ENCODE peak calls at places on chromosomes 16 and 17, in seven cellular contexts. M is tibial nerve, E is MM.1S, J is lower leg skin, Z is aorta, F is psoas muscle, T is mesenchymal stem cell. S is an unnamed sample.

GRCh38 chr17:29590979-29591736 is 1.7 kb upstream of the GIT1 start:
- DNase-seq in M (peak; percentile 52), E (no peak), J (peak; percentile 46), Z (peak; percentile 88), F (peak; percentile 75), T (peak; percentile 63), S (no peak)

GRCh38 chr16:66382171-66382965 is 15.9 kb downstream of the CDH5 start:
- DNase-seq in M (no peak), E (no peak), J (no peak), Z (no peak), F (no peak), T (peak; percentile 93), S (no peak)

GRCh38 chr17:71724339-71724738 is 396.5 kb upstream of the SOX9 start:
- DNase-seq in M (no peak), E (no peak), J (no peak), Z (no peak), F (no peak), T (no peak), S (no peak)

GRCh38 chr16:48507346-48507745 is 102.6 kb downstream of the N4BP1 start:
- DNase-seq in M (no peak), E (no peak), J (no peak), Z (no peak), F (no peak), T (no peak), S (no peak)

GRCh38 chr17:11908711-11909146 is 88.5 kb downstream of the ZNF18 start:
- DNase-seq in M (no peak), E (no peak), J (no peak), Z (no peak), F (no peak), T (no peak), S (no peak)

GRCh38 chr16:2528161-2529060 is 2.8 kb downstream of the CEMP1 start:
- DNase-seq in M (no peak), E (no peak), J (no peak), Z (no peak), F (no peak), T (no peak), S (no peak)

GRCh38 chr17:12522743-12523181 is 142.9 kb upstream of the MYOCD start:
- DNase-seq in M (peak; percentile 6), E (no peak), J (no peak), Z (no peak), F (no peak), T (peak; percentile 90), S (peak; percentile 84)

GRCh38 chr16:1371054-1371978 is 19.6 kb downstream of the GNPTG start:
- DNase-seq in M (no peak), E (no peak), J (no peak), Z (no peak), F (no peak), T (no peak), S (no peak)

GRCh38 chr16:80804061-80804450 is 342 bp downstream of the CDYL2 start:
- DNase-seq in M (no peak), E (peak; percentile 32), J (no peak), Z (peak; percentile 80), F (peak; percentile 68), T (peak; percentile 42), S (peak; percentile 39)

GRCh38 chr17:76232342-76232741 is 8.0 kb downstream of the RNF157 start:
- DNase-seq in M (no peak), E (no peak), J (no peak), Z (no peak), F (no peak), T (peak; percentile 88), S (no peak)

GRCh38 chr16:27928542-27928941 is 135.0 kb downstream of the GSG1L start:
- DNase-seq in M (no peak), E (no peak), J (no peak), Z (peak; percentile 42), F (no peak), T (no peak), S (no peak)

GRCh38 chr16:23071202-23072083 is 77.8 kb downstream of the USP31 start:
- DNase-seq in M (no peak), E (no peak), J (no peak), Z (no peak), F (no peak), T (no peak), S (peak; percentile 4)

GRCh38 chr17:81509048-81509686 is 3.4 kb downstream of the ACTG1 start:
- DNase-seq in M (no peak), E (peak; percentile 22), J (no peak), Z (no peak), F (no peak), T (no peak), S (no peak)

GRCh38 chr17:78185981-78186688 is 717 bp downstream of the TK1 start:
- DNase-seq in M (no peak), E (peak; percentile 29), J (no peak), Z (no peak), F (peak; percentile 71), T (peak; percentile 18), S (no peak)
- H3K4me3 ChIP-seq in M (peak overlapping the region; percentile 35), E (peak overlapping the region; percentile 86), J (no peak overlapping the region), Z (no peak overlapping the region), F (peak overlapping the region; percentile 65), T (no peak overlapping the region), S (peak overlapping the region; percentile 77)

GRCh38 chr17:7840441-7840840 is 6.4 kb downstream of the KDM6B start:
- DNase-seq in M (no peak), E (no peak), J (no peak), Z (no peak), F (no peak), T (no peak), S (no peak)

GRCh38 chr17:7841622-7842379 is 7.8 kb downstream of the KDM6B start:
- DNase-seq in M (peak; percentile 89), E (peak; percentile 81), J (peak; percentile 88), Z (peak; percentile 98), F (peak; percentile 97), T (peak; percentile 96), S (peak; percentile 77)

GRCh38 chr17:7841309-7841621 is 7.2 kb downstream of the KDM6B start:
- DNase-seq in M (no peak), E (no peak), J (no peak), Z (no peak), F (no peak), T (no peak), S (no peak)

GRCh38 chr17:7839890-7840260 is 5.9 kb downstream of the KDM6B start:
- DNase-seq in M (no peak), E (no peak), J (no peak), Z (no peak), F (no peak), T (peak; percentile 63), S (no peak)

DNA sequence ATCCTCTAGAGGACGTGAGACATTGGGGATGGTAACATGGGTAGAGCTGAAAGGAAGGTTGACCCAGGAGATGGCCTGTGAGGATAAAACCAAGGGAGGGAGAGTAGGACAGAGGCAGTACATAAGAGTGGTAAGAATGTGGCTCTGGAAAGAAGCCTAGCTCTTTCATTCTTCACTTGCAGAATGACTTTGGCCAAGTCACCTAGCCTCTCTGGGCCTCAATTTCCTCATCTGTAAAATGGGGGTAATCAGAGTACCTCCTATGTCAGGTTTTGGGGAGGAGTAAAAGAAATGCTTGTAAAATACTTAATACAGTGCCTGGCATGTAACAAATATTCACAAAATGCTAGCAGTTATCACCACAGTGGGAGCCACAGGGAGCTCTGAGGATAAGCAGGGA is 6.9 kb downstream of the KDM6B start:
- DNase-seq in M (no peak), E (no peak), J (no peak), Z (no peak), F (no peak), T (no peak), S (no peak)
- H3K4me3 ChIP-seq in M (peak overlapping the region; percentile 63), E (peak overlapping the region; percentile 94), J (no peak overlapping the region), Z (no peak overlapping the region), F (peak overlapping the region; percentile 81), T (no peak overlapping the region), S (no peak overlapping the region)

DNA sequence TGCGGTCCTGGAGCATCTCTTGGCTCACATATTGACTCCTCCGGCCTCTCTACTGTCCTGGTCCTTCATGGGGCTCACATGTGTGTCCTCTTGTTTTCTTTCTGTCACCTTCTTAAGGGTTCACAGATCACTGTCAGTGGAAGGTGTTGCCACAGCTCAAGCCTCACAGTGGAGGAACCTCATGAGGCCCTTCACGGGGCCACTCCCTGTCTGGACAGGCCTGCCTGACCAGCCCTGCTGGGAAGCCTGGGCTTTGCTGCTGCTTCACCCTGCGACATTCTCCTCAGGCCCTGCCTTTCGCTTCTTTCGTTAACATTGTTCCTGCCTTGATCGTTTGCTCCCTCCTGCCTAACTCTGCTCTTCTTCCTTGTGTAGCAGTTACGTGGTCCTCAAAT is 56.0 kb downstream of the WDR45B start:
- DNase-seq in M (no peak), E (no peak), J (no peak), Z (no peak), F (no peak), T (peak; percentile 33), S (no peak)
- H3K4me3 ChIP-seq in M (peak overlapping the region; percentile 74), E (no peak overlapping the region), J (no peak overlapping the region), Z (no peak overlapping the region), F (peak overlapping the region; percentile 69), T (no peak overlapping the region), S (no peak overlapping the region)

DNA sequence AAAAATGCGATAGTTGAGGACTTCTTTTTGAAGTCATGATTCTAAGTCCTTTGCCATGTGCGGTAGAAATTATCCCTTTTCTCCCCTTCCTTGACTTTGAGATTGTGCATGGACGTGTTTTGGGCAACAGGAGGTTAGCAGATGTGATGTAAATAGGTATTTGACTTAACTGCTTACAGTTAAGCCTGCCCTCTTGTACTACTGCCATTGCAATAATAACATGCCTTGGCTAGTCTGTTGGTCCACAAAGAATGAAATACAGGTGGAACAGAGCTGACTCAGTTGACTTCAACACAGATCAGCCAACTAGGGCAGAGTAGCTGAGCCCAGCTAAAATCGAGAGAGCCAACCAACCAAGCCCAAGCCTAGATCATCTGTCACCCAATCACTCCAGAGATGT is 125.5 kb downstream of the BRIP1 start:
- DNase-seq in M (no peak), E (no peak), J (no peak), Z (no peak), F (no peak), T (no peak), S (no peak)
- H3K4me3 ChIP-seq in M (no peak overlapping the region), E (no peak overlapping the region), J (no peak overlapping the region), Z (no peak overlapping the region), F (no peak overlapping the region), T (no peak overlapping the region), S (no peak overlapping the region)

DNA sequence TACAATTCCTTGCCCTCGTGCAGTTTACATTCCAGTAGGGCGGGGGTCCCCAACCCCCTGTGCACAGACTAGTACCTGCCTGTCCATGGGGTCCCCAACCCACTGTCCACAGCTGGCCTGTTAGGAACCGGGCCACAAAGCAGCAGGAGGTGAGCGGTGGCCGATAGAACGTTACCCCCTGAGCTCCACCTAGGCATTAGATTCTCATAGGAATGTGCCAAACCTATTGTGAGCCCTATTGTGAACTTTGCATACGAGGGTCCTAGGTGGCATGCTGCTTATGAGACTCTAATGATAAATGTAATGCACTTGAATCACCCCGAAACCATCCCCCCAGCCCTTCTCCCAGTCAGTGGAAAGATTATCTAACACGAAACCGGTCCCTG is 1.5 kb downstream of the REXO5 start:
- DNase-seq in M (no peak), E (no peak), J (no peak), Z (no peak), F (no peak), T (no peak), S (no peak)
- H3K4me3 ChIP-seq in M (no peak overlapping the region), E (peak overlapping the region; percentile 92), J (no peak overlapping the region), Z (no peak overlapping the region), F (no peak overlapping the region), T (no peak overlapping the region), S (no peak overlapping the region)

S was measured in skeletal muscle cell.